ENCODE peak calls at places on chromosome 1, in five cellular contexts. E is right atrium auricular region, R is GM23338, O is GM12878, X is thoracic aorta. L is an unnamed sample.

GRCh38 chr1:188599313-188599712 is 1770.6 kb downstream of the PLA2G4A start:
- DNase-seq in X (no peak), O (no peak), E (no peak), R (peak; percentile 61), L (no peak)

GRCh38 chr1:61042679-61043009 is 39.7 kb upstream of the NFIA start:
- DNase-seq in E (no peak), X (no peak), R (no peak), O (no peak), L (no peak)

GRCh38 chr1:23963617-23964234 is 4.1 kb downstream of the PNRC2 start:
- DNase-seq in O (no peak), R (no peak), X (no peak), E (no peak), L (no peak)

GRCh38 chr1:111729271-111729921 is 9.8 kb downstream of the INKA2 start:
- DNase-seq in R (no peak), E (peak; percentile 58), X (no peak), O (no peak), L (no peak)

GRCh38 chr1:111139234-111139955 is 498 bp downstream of the DRAM2 start:
- DNase-seq in R (peak; percentile 84), X (no peak), E (no peak), O (peak; percentile 60), L (no peak)

GRCh38 chr1:64877598-64877997 is 88.8 kb downstream of the JAK1 start:
- DNase-seq in R (no peak), O (no peak), X (no peak), E (no peak), L (no peak)

GRCh38 chr1:160108888-160109662 is 6.5 kb upstream of the ATP1A2 start:
- DNase-seq in E (no peak), O (no peak), X (no peak), R (peak; percentile 81), L (no peak)

GRCh38 chr1:177783052-177783451 is 186.8 kb downstream of the SEC16B start:
- DNase-seq in R (peak; percentile 41), O (no peak), X (no peak), E (no peak), L (no peak)

GRCh38 chr1:201149400-201149799 is 4.9 kb downstream of the TMEM9 start:
- DNase-seq in X (no peak), E (no peak), O (no peak), R (peak; percentile 72), L (no peak)

GRCh38 chr1:41328011-41328615 is 33.1 kb upstream of the FOXO6 start:
- DNase-seq in O (no peak), R (no peak), E (peak; percentile 48), X (no peak), L (no peak)

GRCh38 chr1:216566809-216567208 is 143.6 kb upstream of the USH2A start:
- DNase-seq in X (no peak), E (no peak), O (no peak), R (peak; percentile 24), L (no peak)

GRCh38 chr1:34073028-34073730 is 91.9 kb downstream of the CSMD2 start:
- DNase-seq in E (no peak), R (no peak), X (no peak), O (no peak), L (no peak)

GRCh38 chr1:92784051-92784638 is 763 bp downstream of the EVI5 start:
- DNase-seq in E (no peak), O (peak; percentile 32), R (peak; percentile 28), X (no peak), L (peak; percentile 69)

GRCh38 chr1:108592030-108592759 is 32.3 kb downstream of the EEIG2 start:
- DNase-seq in R (no peak), E (no peak), O (no peak), X (no peak), L (no peak)

GRCh38 chr1:115980998-115981993 is 5.0 kb downstream of the SLC22A15 start:
- DNase-seq in E (no peak), X (no peak), R (peak; percentile 90), O (no peak), L (no peak)

GRCh38 chr1:10904396-10905358 is 107.8 kb upstream of the TARDBP start:
- DNase-seq in O (no peak), R (no peak), X (no peak), E (no peak), L (no peak)

GRCh38 chr1:152067150-152067549 is 21.7 kb downstream of the TCHHL1 start:
- DNase-seq in E (no peak), O (no peak), X (no peak), R (no peak), L (no peak)

GRCh38 chr1:9165396-9165795 is 36.5 kb upstream of the GPR157 start:
- DNase-seq in R (no peak), X (no peak), O (no peak), E (no peak), L (no peak)

GRCh38 chr1:150362721-150363425 is 1.1 kb upstream of the RPRD2 start:
- DNase-seq in E (no peak), O (no peak), X (no peak), R (peak; percentile 13), L (peak; percentile 15)

GRCh38 chr1:234776875-234777849 is 167.2 kb upstream of the IRF2BP2 start:
- DNase-seq in O (no peak), E (peak; percentile 60), R (no peak), X (no peak), L (no peak)

GRCh38 chr1:31815752-31816484 is at the start of gene SPOCD1:
- DNase-seq in E (peak; percentile 87), R (peak; percentile 98), X (peak; percentile 40), O (peak; percentile 31), L (peak; percentile 80)

GRCh38 chr1:223504741-223505140 is 111.5 kb downstream of the CCDC185 start:
- DNase-seq in E (no peak), R (no peak), O (no peak), X (no peak), L (no peak)

GRCh38 chr1:151833172-151833571 is 1.6 kb upstream of the RORC start:
- DNase-seq in E (no peak), R (no peak), O (no peak), X (no peak), L (no peak)

GRCh38 chr1:111503585-111504060 is at the start of the genes ADORA3 and TMIGD3:
- DNase-seq in X (no peak), O (no peak), E (no peak), R (no peak), L (no peak)

GRCh38 chr1:208272713-208273112 is 28.5 kb upstream of the PLXNA2 start:
- DNase-seq in R (no peak), O (no peak), X (no peak), E (no peak), L (no peak)

GRCh38 chr1:37945743-37946702 is 830 bp downstream of the INPP5B start:
- DNase-seq in X (peak; percentile 41), R (peak; percentile 28), O (no peak), E (peak; percentile 92), L (no peak)

DNA sequence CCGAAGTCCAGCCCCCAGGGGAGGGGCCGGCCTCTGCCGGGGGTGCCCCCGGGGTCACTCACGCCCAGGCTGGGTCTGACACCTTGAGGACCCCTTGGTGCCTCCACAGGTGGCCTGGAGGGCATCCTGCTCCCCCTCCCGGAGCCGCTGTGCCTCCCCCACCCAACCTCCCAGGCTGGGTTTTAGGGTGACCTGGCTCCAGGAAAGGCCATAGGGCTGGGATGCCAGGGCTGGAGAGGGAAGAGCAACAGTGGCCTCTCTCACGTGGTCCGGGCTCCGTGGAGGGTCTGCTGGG is 5.6 kb upstream of the TTLL10 start:
- DNase-seq in E (no peak), O (no peak), X (no peak), R (no peak), L (peak; percentile 1)
- H3K27me3 ChIP-seq in E (peaks cover 12% of the 10 kb centered on the region), O (no peaks in the 10 kb centered on the region), X (no peaks in the 10 kb centered on the region), R (no peaks in the 10 kb centered on the region), L (no peaks in the 10 kb centered on the region)

GRCh38 chr1:155077758-155078495 is 710 bp upstream of the EFNA3 start:
- DNase-seq in O (no peak), X (no peak), E (no peak), R (no peak), L (no peak)

GRCh38 chr1:155078496-155079209 is at the start of gene EFNA3:
- DNase-seq in R (peak; percentile 78), O (no peak), E (no peak), X (no peak), L (peak; percentile 63)

GRCh38 chr1:155079210-155079486 is 511 bp downstream of the EFNA3 start:
- DNase-seq in E (no peak), O (no peak), R (no peak), X (no peak), L (no peak)

GRCh38 chr1:155076371-155076770 is 2.3 kb upstream of the EFNA3 start:
- DNase-seq in X (no peak), E (no peak), O (no peak), R (no peak), L (no peak)

DNA sequence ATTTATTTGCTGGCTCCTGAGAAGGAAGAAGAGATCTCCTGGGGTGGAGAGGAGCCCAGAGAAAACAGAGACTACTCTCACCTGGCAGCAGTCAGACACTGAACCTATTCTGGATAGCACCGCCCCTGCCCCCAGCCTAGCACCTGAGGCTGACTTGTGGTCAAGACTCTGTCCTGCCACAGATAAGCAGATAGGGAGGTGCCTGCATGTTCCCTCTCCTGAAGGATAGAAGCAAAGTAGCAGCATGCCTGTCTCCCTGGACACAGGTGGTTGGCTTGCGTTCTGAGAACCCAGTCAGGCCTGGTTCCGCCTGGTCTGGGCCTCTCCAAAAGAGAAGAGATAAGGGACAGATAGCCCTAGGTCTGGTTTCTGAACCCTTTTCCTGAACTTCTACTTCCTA is 1.3 kb upstream of the EFNA3 start:
- DNase-seq in E (no peak), R (no peak), O (no peak), X (no peak), L (no peak)
- H3K27me3 ChIP-seq in E (peaks cover 32% of the 10 kb centered on the region), R (peaks cover 79% of the 10 kb centered on the region), O (peaks cover 14% of the 10 kb centered on the region), X (peaks cover 22% of the 10 kb centered on the region), L (peaks cover 3% of the 10 kb centered on the region)

GRCh38 chr1:156847591-156848460 is 11.1 kb downstream of the INSRR start:
- DNase-seq in O (no peak), X (no peak), R (no peak), E (no peak), L (no peak)
- H3K27me3 ChIP-seq in O (peaks cover 7% of the 10 kb centered on the region), X (no peaks in the 10 kb centered on the region), R (peaks cover 99% of the 10 kb centered on the region), E (peaks cover 5% of the 10 kb centered on the region), L (peaks cover 2% of the 10 kb centered on the region)

GRCh38 chr1:162072770-162073169 is 3.3 kb downstream of the NOS1AP start:
- DNase-seq in E (no peak), O (no peak), R (no peak), X (no peak), L (no peak)
- H3K27me3 ChIP-seq in E (no peaks in the 10 kb centered on the region), O (peaks cover 9% of the 10 kb centered on the region), R (peaks cover 8% of the 10 kb centered on the region), X (no peaks in the 10 kb centered on the region), L (peaks cover 3% of the 10 kb centered on the region)

DNA sequence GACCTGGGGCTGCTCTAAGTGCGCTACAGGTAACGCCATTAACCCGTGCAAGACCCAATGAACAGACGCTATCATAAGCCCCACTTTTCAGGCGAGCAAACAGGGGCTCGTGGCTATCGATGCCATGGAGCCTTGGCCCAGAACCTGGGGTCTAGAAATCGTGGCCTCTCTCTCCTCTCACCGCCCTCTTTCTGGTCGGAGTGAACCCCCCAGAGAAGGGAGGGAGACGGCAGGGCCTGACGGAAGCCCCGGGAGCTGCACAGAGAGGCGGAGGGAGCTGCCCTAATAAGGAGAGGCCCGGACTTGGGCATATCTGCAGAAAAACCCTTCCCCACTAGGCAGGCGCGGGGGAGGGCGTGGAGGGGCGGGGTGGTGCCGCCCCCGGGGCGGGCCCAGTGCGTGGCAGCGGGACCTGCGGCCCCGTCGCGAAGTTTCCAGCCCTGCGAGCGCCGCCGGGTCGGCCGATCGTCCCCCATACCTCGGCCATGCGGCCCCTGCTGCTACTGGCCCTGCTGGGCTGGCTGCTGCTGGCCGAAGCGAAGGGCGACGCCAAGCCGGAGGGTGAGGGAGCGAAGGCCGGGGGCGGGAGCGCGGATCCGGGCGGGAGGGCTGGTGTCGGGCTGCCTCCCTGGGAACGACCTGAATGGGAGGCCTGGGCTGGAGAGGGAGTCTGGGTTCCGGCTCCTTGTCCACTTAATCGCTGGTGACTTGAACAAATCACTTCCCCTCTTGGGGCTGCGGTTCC is at the start of gene PLOD1:
- DNase-seq in E (peak; percentile 89), O (peak; percentile 65), R (peak; percentile 82), X (peak; percentile 51), L (peak; percentile 93)
- H3K27me3 ChIP-seq in E (no peaks in the 10 kb centered on the region), O (no peaks in the 10 kb centered on the region), R (no peaks in the 10 kb centered on the region), X (no peaks in the 10 kb centered on the region), L (no peaks in the 10 kb centered on the region)

L was measured in GM06990.